ENCODE peak calls at places on chromosomes 7 and 10, in six cellular contexts. N is upper lobe of right lung, H is mesendoderm, D is ovary, L is aorta, V is right cardiac atrium. T is an unnamed sample.
A peak's percentile ranks its signal among the peaks of the same experiment; 100 is the strongest.

GRCh38 chr7:148623586-148624282 is 33.2 kb downstream of the C7orf33 start:
- DNase-seq in D (no peak), N (no peak), L (no peak), H (no peak), V (no peak), T (no peak)

GRCh38 chr10:104735036-104735435 is 93.9 kb downstream of the SORCS3 start:
- DNase-seq in H (peak; percentile 66), N (no peak), V (no peak), L (no peak), D (peak; percentile 44), T (peak; percentile 44)

GRCh38 chr7:7554647-7555575 is 11.8 kb upstream of the MIOS start:
- DNase-seq in D (no peak), H (no peak), L (no peak), V (no peak), N (no peak), T (no peak)

GRCh38 chr7:101169110-101169837 is 3.9 kb upstream of the VGF start:
- DNase-seq in V (no peak), H (peak; percentile 20), D (no peak), N (no peak), L (no peak), T (no peak)

GRCh38 chr7:158821173-158822021 is 7.9 kb downstream of the ESYT2 start:
- DNase-seq in N (no peak), D (peak; percentile 36), H (peak; percentile 23), L (no peak), V (no peak), T (no peak)

GRCh38 chr10:65620404-65621048 is 1305.3 kb upstream of the LRRTM3 start:
- DNase-seq in H (no peak), D (no peak), L (no peak), V (no peak), N (no peak), T (no peak)

GRCh38 chr7:17680026-17680425 is 260.3 kb downstream of the SNX13 start:
- DNase-seq in L (peak; percentile 81), H (peak; percentile 75), V (peak; percentile 18), D (no peak), N (peak; percentile 66), T (peak; percentile 52)

GRCh38 chr10:124697837-124698559 is 46.2 kb downstream of the FAM53B start:
- DNase-seq in V (peak; percentile 13), N (peak; percentile 63), D (peak; percentile 43), H (peak; percentile 86), L (peak; percentile 67), T (no peak)

GRCh38 chr10:110357252-110357780 is 52.6 kb upstream of the SMNDC1 start:
- DNase-seq in D (peak; percentile 64), V (no peak), N (no peak), H (no peak), L (no peak), T (no peak)

GRCh38 chr10:31124852-31125251 is 93.2 kb upstream of the ZNF438 start:
- DNase-seq in V (no peak), L (no peak), D (no peak), H (no peak), N (no peak), T (no peak)

GRCh38 chr7:83550100-83550499 is 98.8 kb downstream of the SEMA3E start:
- DNase-seq in H (no peak), N (no peak), V (no peak), D (no peak), L (no peak), T (no peak)

GRCh38 chr7:34158311-34158710 is 253.0 kb downstream of the BMPER start:
- DNase-seq in H (no peak), D (no peak), N (no peak), V (peak; percentile 69), L (peak; percentile 49), T (no peak)

GRCh38 chr7:117134885-117135552 is 181.7 kb downstream of the ST7 start:
- DNase-seq in L (peak; percentile 47), D (no peak), H (no peak), N (no peak), V (no peak), T (no peak)

GRCh38 chr7:33054261-33054964 is 8.2 kb downstream of the NT5C3A start:
- DNase-seq in H (no peak), L (no peak), N (no peak), V (no peak), D (no peak), T (no peak)

GRCh38 chr10:96614515-96614914 is 27.7 kb upstream of the TM9SF3 start:
- DNase-seq in H (peak; percentile 25), V (no peak), D (no peak), L (no peak), N (no peak), T (no peak)

GRCh38 chr10:2106641-2107040 is 369.3 kb upstream of the ADARB2 start:
- DNase-seq in D (no peak), V (no peak), H (no peak), N (no peak), L (no peak), T (no peak)

GRCh38 chr7:42961182-42961581 is 29.0 kb downstream of the MRPL32 start:
- DNase-seq in V (no peak), D (no peak), H (peak; percentile 27), L (no peak), N (no peak), T (no peak)

GRCh38 chr7:17405786-17406185 is 107.3 kb downstream of the AHR start:
- DNase-seq in H (no peak), V (no peak), L (no peak), N (no peak), D (no peak), T (no peak)

GRCh38 chr7:151110941-151111645 is 24.8 kb downstream of the AGAP3 start:
- DNase-seq in V (peak; percentile 82), N (peak; percentile 85), L (peak; percentile 83), H (peak; percentile 81), D (peak; percentile 84), T (peak; percentile 83)

GRCh38 chr10:25294032-25294926 is 119.5 kb downstream of the GPR158 start:
- DNase-seq in N (no peak), D (no peak), L (no peak), V (no peak), H (peak; percentile 34), T (no peak)

GRCh38 chr7:17142831-17143541 is 155.5 kb upstream of the AHR start:
- DNase-seq in N (no peak), V (no peak), D (no peak), H (no peak), L (no peak), T (no peak)

GRCh38 chr7:100380180-100380579 is 6.9 kb downstream of the PILRA start:
- DNase-seq in N (no peak), H (no peak), D (no peak), V (no peak), L (no peak), T (no peak)

GRCh38 chr10:100826983-100827818 is 81.8 kb downstream of the PAX2 start:
- DNase-seq in N (no peak), L (no peak), D (peak; percentile 38), H (peak; percentile 44), V (peak; percentile 17), T (no peak)

GRCh38 chr10:101935431-101935830 is 91.8 kb upstream of the KCNIP2 start:
- DNase-seq in D (no peak), L (no peak), N (no peak), H (no peak), V (no peak), T (no peak)

GRCh38 chr10:20976891-20977684 is 80.0 kb upstream of the NEBL start:
- DNase-seq in N (no peak), L (no peak), V (no peak), H (peak; percentile 77), D (no peak), T (no peak)

GRCh38 chr7:151427705-151428392 is 12.1 kb downstream of the CRYGN start:
- DNase-seq in V (no peak), L (no peak), H (no peak), D (no peak), N (no peak), T (no peak)

GRCh38 chr10:103967433-103968142 is 648 bp downstream of the SLK start:
- DNase-seq in D (no peak), H (peak; percentile 37), V (no peak), N (no peak), L (no peak), T (no peak)

GRCh38 chr10:80196270-80196949 is 8.9 kb downstream of the ANXA11 start:
- DNase-seq in L (peak; percentile 63), N (peak; percentile 90), V (peak; percentile 59), H (no peak), D (no peak), T (peak; percentile 82)

GRCh38 chr7:380724-381210 is 90.8 kb downstream of the FOXL3 start:
- DNase-seq in N (peak; percentile 37), D (peak; percentile 18), L (peak; percentile 41), V (peak; percentile 6), H (no peak), T (peak; percentile 37)

GRCh38 chr10:92873029-92873428 is 24.7 kb downstream of the EXOC6 start:
- DNase-seq in V (no peak), N (no peak), H (no peak), D (no peak), L (no peak), T (no peak)
- H3K4me1 ChIP-seq in V (peaks cover under 1% of the 10 kb centered on the region), N (peaks cover 4% of the 10 kb centered on the region), H (no peaks in the 10 kb centered on the region), D (no peaks in the 10 kb centered on the region), L (no peaks in the 10 kb centered on the region), T (no peaks in the 10 kb centered on the region)

GRCh38 chr10:132593900-132594876 is 56.6 kb downstream of the INPP5A start:
- DNase-seq in L (no peak), V (no peak), D (no peak), H (no peak), N (peak; percentile 51), T (no peak)
- H3K4me1 ChIP-seq in L (peaks cover 8% of the 10 kb centered on the region), V (peaks cover 17% of the 10 kb centered on the region), D (peaks cover 14% of the 10 kb centered on the region), H (no peaks in the 10 kb centered on the region), N (peaks cover 24% of the 10 kb centered on the region), T (peaks cover 64% of the 10 kb centered on the region)

GRCh38 chr10:77893386-77893785 is 33.2 kb downstream of the DLG5 start:
- DNase-seq in L (no peak), N (no peak), H (no peak), D (no peak), V (no peak), T (no peak)
- H3K4me1 ChIP-seq in L (peaks cover 3% of the 10 kb centered on the region), N (peaks cover 6% of the 10 kb centered on the region), H (peaks cover 24% of the 10 kb centered on the region), D (peaks cover 24% of the 10 kb centered on the region), V (peaks cover 4% of the 10 kb centered on the region), T (peaks cover 19% of the 10 kb centered on the region)

GRCh38 chr7:131015131-131015954 is 281.3 kb upstream of the KLF14 start:
- DNase-seq in V (no peak), H (peak; percentile 49), D (no peak), L (no peak), N (no peak), T (no peak)

GRCh38 chr7:131011976-131012375 is 278.0 kb upstream of the KLF14 start:
- DNase-seq in L (no peak), V (no peak), N (no peak), H (no peak), D (no peak), T (no peak)

GRCh38 chr7:131011437-131011752 is 277.4 kb upstream of the KLF14 start:
- DNase-seq in D (no peak), N (peak; percentile 88), V (peak; percentile 39), H (no peak), L (peak; percentile 47), T (peak; percentile 85)

GRCh38 chr7:131012477-131013031 is 278.5 kb upstream of the KLF14 start:
- DNase-seq in V (no peak), D (no peak), N (no peak), H (no peak), L (no peak), T (no peak)

DNA sequence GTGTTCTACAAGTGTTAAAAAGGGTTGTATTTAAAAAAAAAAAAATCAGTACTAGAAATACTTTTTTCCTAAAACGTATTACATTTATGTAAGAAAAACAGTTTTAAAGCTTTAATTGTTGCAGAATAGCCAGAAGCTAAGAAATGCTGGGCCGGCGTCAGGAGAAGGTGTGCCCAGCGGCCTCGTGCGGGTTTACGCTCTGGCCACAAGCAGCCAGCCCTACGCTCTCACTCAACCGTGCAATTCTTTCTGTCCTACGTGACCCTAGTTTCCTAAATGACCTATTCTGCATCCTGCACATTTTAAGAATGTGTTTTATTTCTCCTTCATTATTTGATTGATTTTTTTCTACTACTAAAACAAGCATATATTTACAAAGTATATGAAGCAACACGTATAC is 279.7 kb upstream of the KLF14 start:
- DNase-seq in N (no peak), V (no peak), D (no peak), L (no peak), H (no peak), T (no peak)
- H3K4me1 ChIP-seq in N (peaks cover 79% of the 10 kb centered on the region), V (peaks cover 30% of the 10 kb centered on the region), D (peaks cover 37% of the 10 kb centered on the region), L (peaks cover 1% of the 10 kb centered on the region), H (peaks cover 2% of the 10 kb centered on the region), T (peaks cover 79% of the 10 kb centered on the region)

T was measured in lower lobe of right lung.